ENCODE peak calls at places on chromosomes 3 and 15, in six cellular contexts. One of them, this sample, is unnamed.
A peak's percentile ranks its signal among the peaks of the same experiment; 100 is the strongest.

GRCh38 chr15:66595937-66596545 is 30.2 kb upstream of the LCTL start:
- DNase-seq in GM23338: no peak
- DNase-seq in A549: no peak
- DNase-seq in AG04450: no peak
- DNase-seq in heart left ventricle: no peak
- DNase-seq in lung: no peak
- DNase-seq in this sample: no peak

GRCh38 chr15:58201536-58201935 is 63.4 kb downstream of the AQP9 start:
- DNase-seq in GM23338: no peak
- DNase-seq in A549: no peak
- DNase-seq in AG04450: no peak
- DNase-seq in heart left ventricle: no peak
- DNase-seq in lung: no peak
- DNase-seq in this sample: peak; percentile 54

GRCh38 chr3:12148183-12148940 is 10.3 kb downstream of the TIMP4 start:
- DNase-seq in GM23338: no peak
- DNase-seq in A549: no peak
- DNase-seq in AG04450: no peak
- DNase-seq in heart left ventricle: peak; percentile 22
- DNase-seq in lung: no peak
- DNase-seq in this sample: no peak

GRCh38 chr3:48715179-48715800 is 1.7 kb downstream of the IP6K2 start:
- DNase-seq in GM23338: peak; percentile 47
- DNase-seq in A549: no peak
- DNase-seq in AG04450: no peak
- DNase-seq in heart left ventricle: peak; percentile 18
- DNase-seq in lung: no peak
- DNase-seq in this sample: no peak

GRCh38 chr3:115975353-115975752 is 352.0 kb downstream of the GAP43 start:
- DNase-seq in GM23338: no peak
- DNase-seq in A549: peak; percentile 11
- DNase-seq in AG04450: peak; percentile 59
- DNase-seq in heart left ventricle: no peak
- DNase-seq in lung: no peak
- DNase-seq in this sample: no peak

GRCh38 chr15:68786753-68787152 is 33.9 kb downstream of the ANP32A start:
- DNase-seq in GM23338: no peak
- DNase-seq in A549: no peak
- DNase-seq in AG04450: no peak
- DNase-seq in heart left ventricle: no peak
- DNase-seq in lung: no peak
- DNase-seq in this sample: no peak

GRCh38 chr3:50047426-50047825 is 41.3 kb upstream of the RBM5 start:
- DNase-seq in GM23338: peak; percentile 6
- DNase-seq in A549: no peak
- DNase-seq in AG04450: no peak
- DNase-seq in heart left ventricle: no peak
- DNase-seq in lung: no peak
- DNase-seq in this sample: no peak

GRCh38 chr3:19645093-19645492 is 288.9 kb downstream of the EFHB start:
- DNase-seq in GM23338: no peak
- DNase-seq in A549: no peak
- DNase-seq in AG04450: no peak
- DNase-seq in heart left ventricle: no peak
- DNase-seq in lung: no peak
- DNase-seq in this sample: no peak

GRCh38 chr3:30638685-30639412 is 32.4 kb downstream of the TGFBR2 start:
- DNase-seq in GM23338: no peak
- DNase-seq in A549: no peak
- DNase-seq in AG04450: no peak
- DNase-seq in heart left ventricle: peak; percentile 54
- DNase-seq in lung: no peak
- DNase-seq in this sample: peak; percentile 39

GRCh38 chr3:51953445-51953844 is 1.7 kb upstream of the GPR62 start:
- DNase-seq in GM23338: no peak
- DNase-seq in A549: no peak
- DNase-seq in AG04450: peak; percentile 49
- DNase-seq in heart left ventricle: no peak
- DNase-seq in lung: no peak
- DNase-seq in this sample: no peak

GRCh38 chr3:74314696-74315095 is 299.8 kb downstream of the CNTN3 start:
- DNase-seq in GM23338: no peak
- DNase-seq in A549: no peak
- DNase-seq in AG04450: no peak
- DNase-seq in heart left ventricle: no peak
- DNase-seq in lung: no peak
- DNase-seq in this sample: no peak

GRCh38 chr3:127678611-127679533 is 6.1 kb downstream of the ABTB1 start:
- DNase-seq in GM23338: no peak
- DNase-seq in A549: no peak
- DNase-seq in AG04450: no peak
- DNase-seq in heart left ventricle: no peak
- DNase-seq in lung: peak; percentile 50
- DNase-seq in this sample: no peak

GRCh38 chr15:80308002-80308401 is 56.0 kb upstream of the CTXND1 start:
- DNase-seq in GM23338: peak; percentile 77
- DNase-seq in A549: no peak
- DNase-seq in AG04450: no peak
- DNase-seq in heart left ventricle: no peak
- DNase-seq in lung: no peak
- DNase-seq in this sample: no peak

GRCh38 chr3:139870000-139870675 is 64.8 kb upstream of the CLSTN2 start:
- DNase-seq in GM23338: no peak
- DNase-seq in A549: no peak
- DNase-seq in AG04450: no peak
- DNase-seq in heart left ventricle: no peak
- DNase-seq in lung: no peak
- DNase-seq in this sample: no peak

GRCh38 chr15:91694131-91694828 is 159.2 kb upstream of the SLCO3A1 start:
- DNase-seq in GM23338: peak; percentile 13
- DNase-seq in A549: no peak
- DNase-seq in AG04450: no peak
- DNase-seq in heart left ventricle: peak; percentile 31
- DNase-seq in lung: no peak
- DNase-seq in this sample: no peak

GRCh38 chr3:40971191-40972168 is 227.8 kb upstream of the CTNNB1 start:
- DNase-seq in GM23338: no peak
- DNase-seq in A549: peak; percentile 62
- DNase-seq in AG04450: peak; percentile 65
- DNase-seq in heart left ventricle: peak; percentile 83
- DNase-seq in lung: peak; percentile 86
- DNase-seq in this sample: peak; percentile 72

GRCh38 chr3:5466059-5466458 is 278.6 kb downstream of the EDEM1 start:
- DNase-seq in GM23338: no peak
- DNase-seq in A549: no peak
- DNase-seq in AG04450: no peak
- DNase-seq in heart left ventricle: no peak
- DNase-seq in lung: no peak
- DNase-seq in this sample: no peak

GRCh38 chr3:194203482-194204035 is 67.6 kb downstream of the HES1 start:
- DNase-seq in GM23338: peak; percentile 40
- DNase-seq in A549: no peak
- DNase-seq in AG04450: no peak
- DNase-seq in heart left ventricle: no peak
- DNase-seq in lung: no peak
- DNase-seq in this sample: no peak

GRCh38 chr15:95884276-95884675 is 446.2 kb upstream of the NR2F2 start:
- DNase-seq in GM23338: peak; percentile 59
- DNase-seq in A549: no peak
- DNase-seq in AG04450: no peak
- DNase-seq in heart left ventricle: no peak
- DNase-seq in lung: no peak
- DNase-seq in this sample: peak; percentile 90

GRCh38 chr3:151468284-151468917 is 7.5 kb upstream of the IGSF10 start:
- DNase-seq in GM23338: peak; percentile 94
- DNase-seq in A549: peak; percentile 36
- DNase-seq in AG04450: peak; percentile 42
- DNase-seq in heart left ventricle: peak; percentile 31
- DNase-seq in lung: peak; percentile 49
- DNase-seq in this sample: peak; percentile 58

GRCh38 chr3:23728651-23729117 is 77.1 kb upstream of the UBE2E1 start:
- DNase-seq in GM23338: no peak
- DNase-seq in A549: no peak
- DNase-seq in AG04450: no peak
- DNase-seq in heart left ventricle: no peak
- DNase-seq in lung: no peak
- DNase-seq in this sample: no peak

GRCh38 chr15:43260011-43260615 is 6.6 kb downstream of the TGM5 start:
- DNase-seq in GM23338: no peak
- DNase-seq in A549: no peak
- DNase-seq in AG04450: no peak
- DNase-seq in heart left ventricle: no peak
- DNase-seq in lung: no peak
- DNase-seq in this sample: no peak

GRCh38 chr3:186452517-186452916 is 90.5 kb upstream of the DGKG start:
- DNase-seq in GM23338: no peak
- DNase-seq in A549: no peak
- DNase-seq in AG04450: peak; percentile 24
- DNase-seq in heart left ventricle: no peak
- DNase-seq in lung: no peak
- DNase-seq in this sample: peak; percentile 44

GRCh38 chr3:122077293-122078234 is 22.4 kb downstream of the CD86 start:
- DNase-seq in GM23338: no peak
- DNase-seq in A549: no peak
- DNase-seq in AG04450: no peak
- DNase-seq in heart left ventricle: no peak
- DNase-seq in lung: no peak
- DNase-seq in this sample: no peak

GRCh38 chr3:53938645-53939044 is 47.0 kb upstream of the SELENOK start:
- DNase-seq in GM23338: peak; percentile 84
- DNase-seq in A549: peak; percentile 30
- DNase-seq in AG04450: no peak
- DNase-seq in heart left ventricle: no peak
- DNase-seq in lung: no peak
- DNase-seq in this sample: peak; percentile 16

GRCh38 chr3:159751754-159752153 is 236.9 kb upstream of the IL12A start:
- DNase-seq in GM23338: no peak
- DNase-seq in A549: no peak
- DNase-seq in AG04450: no peak
- DNase-seq in heart left ventricle: no peak
- DNase-seq in lung: no peak
- DNase-seq in this sample: no peak

GRCh38 chr15:74430510-74430951 is 3.2 kb downstream of the SEMA7A start:
- DNase-seq in GM23338: no peak
- DNase-seq in A549: no peak
- DNase-seq in AG04450: no peak
- DNase-seq in heart left ventricle: no peak
- DNase-seq in lung: no peak
- DNase-seq in this sample: no peak

GRCh38 chr3:99532246-99532645 is 106.1 kb upstream of the COL8A1 start:
- DNase-seq in GM23338: peak; percentile 95
- DNase-seq in A549: peak; percentile 15
- DNase-seq in AG04450: peak; percentile 36
- DNase-seq in heart left ventricle: peak; percentile 41
- DNase-seq in lung: no peak
- DNase-seq in this sample: peak; percentile 39

GRCh38 chr3:194508486-194509449 is 22.0 kb upstream of the ATP13A3 start:
- DNase-seq in GM23338: no peak
- DNase-seq in A549: no peak
- DNase-seq in AG04450: no peak
- DNase-seq in heart left ventricle: no peak
- DNase-seq in lung: no peak
- DNase-seq in this sample: no peak

DNA sequence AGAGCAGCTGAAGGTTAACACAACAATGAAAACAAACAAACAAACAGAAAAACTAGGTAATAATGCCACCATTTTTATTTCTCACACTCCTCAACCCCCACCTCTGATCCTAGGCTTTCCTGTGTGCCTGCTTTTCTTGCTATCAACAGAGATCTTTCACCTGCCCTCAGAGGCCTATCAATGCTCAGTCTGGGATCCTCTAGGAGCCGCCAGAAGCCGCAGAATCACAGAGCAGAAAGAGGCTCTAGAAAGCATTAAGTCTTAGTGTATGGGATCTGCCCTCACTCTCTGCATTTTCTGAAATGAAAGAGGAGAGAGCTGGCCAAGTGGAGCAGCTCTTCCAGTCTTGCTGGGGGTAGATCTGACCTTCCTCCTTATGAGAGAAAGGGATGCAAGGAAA is 306.8 kb downstream of the TUSC7 start:
- DNase-seq in GM23338: peak; percentile 67
- DNase-seq in A549: no peak
- DNase-seq in AG04450: no peak
- DNase-seq in heart left ventricle: no peak
- DNase-seq in lung: no peak
- DNase-seq in this sample: no peak
- TF ChIP-seq CTCF in GM23338: peak; percentile 49
- TF ChIP-seq CTCF in A549: no peak
- TF ChIP-seq CTCF in AG04450: no peak
- TF ChIP-seq CTCF in heart left ventricle: no peak
- TF ChIP-seq CTCF in lung: no peak
- TF ChIP-seq CTCF in this sample: no peak

GRCh38 chr15:87570186-87570585 is 686.4 kb downstream of the NTRK3 start:
- DNase-seq in GM23338: no peak
- DNase-seq in A549: no peak
- DNase-seq in AG04450: no peak
- DNase-seq in heart left ventricle: no peak
- DNase-seq in lung: no peak
- DNase-seq in this sample: no peak
- H3K4me3 ChIP-seq in GM23338: no peak overlapping the region
- H3K4me3 ChIP-seq in A549: no peak overlapping the region
- H3K4me3 ChIP-seq in AG04450: no peak overlapping the region
- H3K4me3 ChIP-seq in heart left ventricle: no peak overlapping the region
- H3K4me3 ChIP-seq in lung: no peak overlapping the region
- H3K4me3 ChIP-seq in this sample: no peak overlapping the region

GRCh38 chr3:39541917-39542329 is 74.4 kb downstream of the MOBP start:
- DNase-seq in GM23338: peak; percentile 68
- DNase-seq in A549: peak; percentile 12
- DNase-seq in AG04450: no peak
- DNase-seq in heart left ventricle: no peak
- DNase-seq in lung: no peak
- DNase-seq in this sample: no peak
- TF ChIP-seq CTCF in GM23338: peak; percentile 96
- TF ChIP-seq CTCF in A549: peak; percentile 77
- TF ChIP-seq CTCF in AG04450: peak; percentile 61
- TF ChIP-seq CTCF in heart left ventricle: peak; percentile 52
- TF ChIP-seq CTCF in lung: no peak
- TF ChIP-seq CTCF in this sample: peak; percentile 34

DNA sequence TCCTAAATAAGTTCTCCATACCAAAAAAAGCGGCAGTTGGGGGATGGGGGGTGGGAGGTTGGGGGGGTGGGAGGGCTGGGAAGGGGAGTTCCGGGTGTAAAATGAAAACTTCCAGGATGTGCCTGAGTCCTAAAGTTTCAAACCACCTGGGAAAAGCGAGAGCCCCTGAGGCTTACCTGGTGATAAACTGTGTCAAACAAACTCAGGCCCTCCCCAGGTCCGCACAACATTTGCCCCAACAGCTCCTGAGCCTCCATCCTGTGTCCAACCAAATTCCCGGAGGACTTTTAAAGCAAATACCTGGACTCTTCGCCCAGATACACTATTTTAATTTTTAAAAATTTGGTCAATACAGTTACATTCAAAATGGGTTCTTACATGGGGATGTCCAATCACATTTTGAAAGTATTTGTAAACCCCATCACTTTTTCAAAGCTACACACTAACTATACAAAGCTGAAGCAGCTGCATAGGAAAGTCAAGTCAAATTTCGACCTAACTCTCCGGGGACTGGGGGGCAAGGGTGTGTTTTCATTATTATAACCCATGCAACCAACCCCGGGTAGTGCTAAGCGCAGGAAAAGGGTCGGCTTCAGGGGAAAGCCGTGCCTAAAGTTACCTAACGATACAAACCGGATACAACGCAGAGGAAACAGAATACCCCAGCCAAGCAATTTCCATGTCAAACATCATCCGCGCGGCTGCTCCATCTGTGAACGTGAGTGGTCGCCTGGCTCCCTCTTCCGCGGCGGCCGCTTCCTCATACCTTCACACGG is 680 bp upstream of the FOXB1 start:
- DNase-seq in GM23338: no peak
- DNase-seq in A549: no peak
- DNase-seq in AG04450: no peak
- DNase-seq in heart left ventricle: no peak
- DNase-seq in lung: no peak
- DNase-seq in this sample: no peak
- H3K4me3 ChIP-seq in GM23338: peak overlapping the region; percentile 82
- H3K4me3 ChIP-seq in A549: peak overlapping the region; percentile 47
- H3K4me3 ChIP-seq in AG04450: no peak overlapping the region
- H3K4me3 ChIP-seq in heart left ventricle: no peak overlapping the region
- H3K4me3 ChIP-seq in lung: no peak overlapping the region
- H3K4me3 ChIP-seq in this sample: no peak overlapping the region